ENCODE peak calls at places on chromosomes 16 and 17, in four cellular contexts. One of them, this sample, is unnamed. For H3K4me1 and H3K36me3, the result is how much of the 10 kb centered on the place peaks cover.

GRCh38 chr16:54370653-54371052 is 84.1 kb upstream of the IRX3 start:
- DNase-seq in body of pancreas: no peak
- DNase-seq in lung: no peak
- DNase-seq in neural progenitor cell: peak
- DNase-seq in this sample: peak

GRCh38 chr17:82302498-82302963 is 14.9 kb downstream of the CD7 start:
- DNase-seq in body of pancreas: no peak
- DNase-seq in lung: no peak
- DNase-seq in neural progenitor cell: no peak
- DNase-seq in this sample: no peak

GRCh38 chr17:28570716-28571254 is 539 bp downstream of the PIGS start:
- DNase-seq in body of pancreas: peak
- DNase-seq in lung: no peak
- DNase-seq in neural progenitor cell: peak
- DNase-seq in this sample: peak

GRCh38 chr17:6067060-6067459 is 3.1 kb upstream of the WSCD1 start:
- DNase-seq in body of pancreas: no peak
- DNase-seq in lung: no peak
- DNase-seq in neural progenitor cell: no peak
- DNase-seq in this sample: no peak

GRCh38 chr17:29103341-29103740 is 60.4 kb downstream of the PIPOX start:
- DNase-seq in body of pancreas: no peak
- DNase-seq in lung: no peak
- DNase-seq in neural progenitor cell: no peak
- DNase-seq in this sample: no peak

GRCh38 chr17:81249233-81250040 is 10.3 kb downstream of the NDUFAF8 start:
- DNase-seq in body of pancreas: no peak
- DNase-seq in lung: no peak
- DNase-seq in neural progenitor cell: no peak
- DNase-seq in this sample: peak

GRCh38 chr17:75352079-75352569 is 53.4 kb downstream of the GRB2 start:
- DNase-seq in body of pancreas: peak
- DNase-seq in lung: no peak
- DNase-seq in neural progenitor cell: peak
- DNase-seq in this sample: no peak

GRCh38 chr17:68379150-68379510 is 78.2 kb downstream of the WIPI1 start:
- DNase-seq in body of pancreas: no peak
- DNase-seq in lung: no peak
- DNase-seq in neural progenitor cell: no peak
- DNase-seq in this sample: no peak

DNA sequence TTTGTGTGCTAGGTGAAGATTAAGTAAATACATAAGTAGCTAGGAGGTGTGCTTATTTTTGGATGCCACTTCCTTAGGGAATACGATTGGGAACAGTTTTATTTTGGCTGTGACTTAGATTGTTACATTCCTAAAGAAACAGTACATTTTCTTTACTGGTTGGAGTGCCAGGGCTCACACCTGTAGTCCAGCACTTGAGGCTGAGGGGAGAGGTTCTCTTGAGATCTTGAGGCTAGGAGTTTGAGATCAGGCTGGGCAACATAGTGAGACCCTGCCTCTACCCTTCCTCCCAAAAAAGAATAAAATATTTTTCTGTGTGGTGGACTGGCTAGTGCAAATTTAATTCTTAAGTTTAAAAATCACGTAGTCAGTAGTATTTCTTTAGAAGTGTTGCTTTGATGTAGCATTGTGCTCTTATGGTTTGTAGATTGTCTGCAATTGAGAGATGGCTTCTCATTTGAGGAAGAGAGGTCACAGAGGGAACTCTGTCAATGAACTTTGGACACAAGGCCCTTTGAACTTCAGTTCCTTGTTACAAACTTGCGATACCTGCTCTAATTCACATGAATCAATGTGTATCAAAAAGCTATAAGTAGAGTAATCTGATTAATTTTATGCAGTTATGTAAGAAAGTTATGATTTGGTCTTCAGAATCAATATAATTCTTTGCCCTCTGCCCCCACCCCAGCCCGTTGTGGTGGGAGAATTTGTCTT is 7.1 kb downstream of the HAPSTR1 start:
- DNase-seq in body of pancreas: no peak
- DNase-seq in lung: peak
- DNase-seq in neural progenitor cell: no peak
- DNase-seq in this sample: no peak
- H3K4me1 ChIP-seq in body of pancreas: half or more
- H3K4me1 ChIP-seq in lung: under half
- H3K4me1 ChIP-seq in neural progenitor cell: under half
- H3K4me1 ChIP-seq in this sample: half or more

GRCh38 chr16:8199390-8199789 is 390.9 kb downstream of the TMEM114 start:
- DNase-seq in body of pancreas: no peak
- DNase-seq in lung: no peak
- DNase-seq in neural progenitor cell: no peak
- DNase-seq in this sample: no peak

GRCh38 chr16:8194795-8195194 is 395.5 kb downstream of the TMEM114 start:
- DNase-seq in body of pancreas: no peak
- DNase-seq in lung: no peak
- DNase-seq in neural progenitor cell: peak
- DNase-seq in this sample: no peak
- TF ChIP-seq CTCF in body of pancreas: no peak
- TF ChIP-seq CTCF in lung: no peak
- TF ChIP-seq CTCF in neural progenitor cell: peak
- TF ChIP-seq CTCF in this sample: peak

GRCh38 chr16:67543582-67543981 is 15.0 kb downstream of the RIPOR1 start:
- DNase-seq in body of pancreas: no peak
- DNase-seq in lung: no peak
- DNase-seq in neural progenitor cell: no peak
- DNase-seq in this sample: no peak

GRCh38 chr16:67544329-67544841 is 15.8 kb downstream of the RIPOR1 start:
- DNase-seq in body of pancreas: no peak
- DNase-seq in lung: no peak
- DNase-seq in neural progenitor cell: no peak
- DNase-seq in this sample: no peak

GRCh38 chr16:67546091-67546501 is 16.2 kb upstream of the CTCF start:
- DNase-seq in body of pancreas: no peak
- DNase-seq in lung: no peak
- DNase-seq in neural progenitor cell: no peak
- DNase-seq in this sample: no peak

GRCh38 chr16:67545665-67546024 is 16.7 kb upstream of the CTCF start:
- DNase-seq in body of pancreas: no peak
- DNase-seq in lung: no peak
- DNase-seq in neural progenitor cell: no peak
- DNase-seq in this sample: no peak

DNA sequence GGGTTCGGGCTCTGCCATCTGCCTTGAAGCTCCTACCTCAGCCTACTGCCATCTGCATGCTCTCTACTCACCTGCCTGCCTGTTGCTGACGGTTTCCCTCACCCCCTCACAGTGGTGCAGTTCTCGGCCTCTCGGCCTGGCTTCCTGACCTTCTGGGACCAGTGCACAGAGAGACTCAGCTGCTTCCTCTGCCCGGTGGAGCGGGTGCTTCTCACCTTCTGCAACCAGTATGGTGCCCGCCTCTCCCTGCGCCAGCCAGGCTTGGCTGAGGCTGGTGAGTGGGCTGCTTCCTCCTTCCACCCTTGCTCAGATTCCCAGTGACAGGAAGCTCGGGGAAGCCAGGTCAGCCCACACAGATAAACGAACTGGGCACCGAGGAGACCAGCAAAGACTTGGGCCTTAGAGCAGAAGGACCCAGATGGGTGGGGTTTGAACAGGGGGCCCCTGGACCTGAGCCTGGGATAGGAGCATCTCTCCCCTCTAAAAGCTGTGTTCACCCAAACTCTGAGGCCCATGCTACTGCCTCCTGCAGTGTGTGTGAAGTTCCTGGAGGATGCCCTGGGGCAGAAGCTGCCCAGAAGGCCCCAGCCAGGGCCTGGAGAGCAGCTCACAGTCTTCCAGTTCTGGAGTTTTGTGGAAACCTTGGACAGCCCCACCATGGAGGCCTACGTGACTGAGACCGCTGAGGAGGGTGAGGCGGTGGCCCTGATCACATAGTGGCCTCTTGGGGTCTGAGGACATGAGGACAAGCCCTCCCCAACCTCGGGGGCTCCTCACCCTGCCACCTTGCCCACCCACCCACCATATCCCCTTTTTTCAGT is 16.4 kb downstream of the RIPOR1 start:
- DNase-seq in body of pancreas: no peak
- DNase-seq in lung: no peak
- DNase-seq in neural progenitor cell: no peak
- DNase-seq in this sample: no peak
- H3K36me3 ChIP-seq in body of pancreas: under half
- H3K36me3 ChIP-seq in lung: under half
- H3K36me3 ChIP-seq in neural progenitor cell: under half
- H3K36me3 ChIP-seq in this sample: half or more

GRCh38 chr17:58995247-58995940 is 111.3 kb downstream of the TRIM37 start:
- DNase-seq in body of pancreas: no peak
- DNase-seq in lung: no peak
- DNase-seq in neural progenitor cell: no peak
- DNase-seq in this sample: no peak

GRCh38 chr17:58997756-58998553 is 108.7 kb downstream of the TRIM37 start:
- DNase-seq in body of pancreas: no peak
- DNase-seq in lung: no peak
- DNase-seq in neural progenitor cell: no peak
- DNase-seq in this sample: no peak

GRCh38 chr17:59000022-59000421 is 106.7 kb downstream of the TRIM37 start:
- DNase-seq in body of pancreas: no peak
- DNase-seq in lung: no peak
- DNase-seq in neural progenitor cell: no peak
- DNase-seq in this sample: no peak

GRCh38 chr17:58998871-58999270 is 107.8 kb downstream of the TRIM37 start:
- DNase-seq in body of pancreas: no peak
- DNase-seq in lung: no peak
- DNase-seq in neural progenitor cell: no peak
- DNase-seq in this sample: no peak

DNA sequence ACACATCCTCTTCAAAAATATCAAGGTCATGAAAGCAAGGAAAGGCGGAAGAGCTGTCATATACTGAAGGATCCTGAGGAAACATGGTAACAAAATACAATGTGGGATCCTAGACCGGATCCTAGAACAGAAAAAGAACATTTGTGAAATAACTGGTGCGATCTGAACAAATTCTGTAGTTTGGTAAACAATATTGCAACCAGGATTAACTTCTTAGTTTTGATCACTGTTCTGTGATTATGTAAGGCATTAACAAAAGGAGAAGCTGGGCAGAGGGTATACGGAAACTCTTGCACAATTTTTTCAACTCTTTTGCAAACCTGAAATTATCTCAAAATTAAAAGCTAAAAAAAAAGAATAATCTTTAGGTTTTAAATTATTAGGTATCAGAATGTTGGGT is 109.7 kb downstream of the TRIM37 start:
- DNase-seq in body of pancreas: no peak
- DNase-seq in lung: no peak
- DNase-seq in neural progenitor cell: no peak
- DNase-seq in this sample: no peak
- H3K4me1 ChIP-seq in body of pancreas: under half
- H3K4me1 ChIP-seq in lung: under half
- H3K4me1 ChIP-seq in neural progenitor cell: under half
- H3K4me1 ChIP-seq in this sample: under half

DNA sequence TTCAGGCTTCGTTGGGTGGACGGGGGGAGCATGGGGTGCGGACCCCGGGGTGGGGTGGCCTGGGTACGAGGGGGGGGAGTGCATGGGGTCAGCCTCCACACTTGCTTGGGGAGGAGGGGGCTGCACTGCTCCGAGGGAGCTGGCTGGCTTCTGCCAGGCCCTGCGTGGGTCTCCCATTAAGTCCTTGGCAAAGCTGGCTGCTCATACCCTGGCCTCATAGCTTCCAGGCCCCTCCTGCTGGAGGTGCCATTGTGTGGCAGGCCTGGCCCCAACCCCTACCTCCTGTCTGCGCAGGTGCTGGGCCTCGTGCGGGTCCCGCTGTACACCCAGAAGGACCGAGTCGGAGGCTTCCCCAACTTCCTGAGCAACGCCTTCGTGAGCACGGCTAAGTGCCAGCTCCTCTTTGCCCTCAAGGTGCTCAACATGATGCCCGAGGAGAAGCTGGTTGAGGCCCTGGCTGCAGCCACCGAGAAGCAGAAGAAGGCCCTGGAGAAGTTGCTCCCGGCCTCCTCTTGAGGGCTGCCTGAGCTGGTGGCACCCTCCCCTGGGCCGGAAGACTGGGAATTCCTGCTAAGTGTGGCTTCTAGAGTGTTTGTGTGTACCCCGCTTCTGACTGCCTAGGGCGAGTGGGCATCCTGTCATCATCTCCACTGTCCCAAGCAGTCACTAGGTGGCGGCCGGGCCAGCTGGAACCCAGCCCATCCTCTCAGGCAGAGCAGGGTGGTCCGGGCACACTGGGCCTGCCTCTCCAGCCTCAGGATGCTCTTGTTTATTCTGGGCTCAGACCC is 1.5 kb downstream of the NUDT16L1 start:
- DNase-seq in body of pancreas: no peak
- DNase-seq in lung: no peak
- DNase-seq in neural progenitor cell: no peak
- DNase-seq in this sample: no peak
- TF ChIP-seq CTCF in body of pancreas: no peak
- TF ChIP-seq CTCF in lung: no peak
- TF ChIP-seq CTCF in neural progenitor cell: no peak
- TF ChIP-seq CTCF in this sample: peak

DNA sequence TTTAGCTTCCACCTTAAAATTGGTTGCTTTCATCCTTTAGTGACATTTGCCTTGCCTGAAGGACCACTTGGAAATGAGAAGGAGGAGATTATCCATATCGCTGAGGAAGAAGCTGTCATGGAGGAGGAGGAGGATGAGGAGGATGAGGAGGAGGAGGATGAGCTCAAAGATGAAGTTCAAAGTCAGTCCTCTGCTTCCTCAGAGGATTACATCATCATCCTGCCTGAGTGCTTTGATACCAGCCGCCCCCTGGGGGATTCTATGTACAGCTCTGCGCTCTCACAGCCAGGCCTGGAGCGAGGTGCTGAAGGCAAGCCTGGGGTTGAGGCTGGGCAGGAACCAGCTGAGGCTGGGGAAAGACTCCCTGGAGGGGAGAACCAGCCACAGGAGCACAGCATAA is 11.5 kb upstream of the TMEM106A start:
- DNase-seq in body of pancreas: no peak
- DNase-seq in lung: no peak
- DNase-seq in neural progenitor cell: no peak
- DNase-seq in this sample: no peak
- H3K36me3 ChIP-seq in body of pancreas: under half
- H3K36me3 ChIP-seq in lung: under half
- H3K36me3 ChIP-seq in neural progenitor cell: under half
- H3K36me3 ChIP-seq in this sample: under half

DNA sequence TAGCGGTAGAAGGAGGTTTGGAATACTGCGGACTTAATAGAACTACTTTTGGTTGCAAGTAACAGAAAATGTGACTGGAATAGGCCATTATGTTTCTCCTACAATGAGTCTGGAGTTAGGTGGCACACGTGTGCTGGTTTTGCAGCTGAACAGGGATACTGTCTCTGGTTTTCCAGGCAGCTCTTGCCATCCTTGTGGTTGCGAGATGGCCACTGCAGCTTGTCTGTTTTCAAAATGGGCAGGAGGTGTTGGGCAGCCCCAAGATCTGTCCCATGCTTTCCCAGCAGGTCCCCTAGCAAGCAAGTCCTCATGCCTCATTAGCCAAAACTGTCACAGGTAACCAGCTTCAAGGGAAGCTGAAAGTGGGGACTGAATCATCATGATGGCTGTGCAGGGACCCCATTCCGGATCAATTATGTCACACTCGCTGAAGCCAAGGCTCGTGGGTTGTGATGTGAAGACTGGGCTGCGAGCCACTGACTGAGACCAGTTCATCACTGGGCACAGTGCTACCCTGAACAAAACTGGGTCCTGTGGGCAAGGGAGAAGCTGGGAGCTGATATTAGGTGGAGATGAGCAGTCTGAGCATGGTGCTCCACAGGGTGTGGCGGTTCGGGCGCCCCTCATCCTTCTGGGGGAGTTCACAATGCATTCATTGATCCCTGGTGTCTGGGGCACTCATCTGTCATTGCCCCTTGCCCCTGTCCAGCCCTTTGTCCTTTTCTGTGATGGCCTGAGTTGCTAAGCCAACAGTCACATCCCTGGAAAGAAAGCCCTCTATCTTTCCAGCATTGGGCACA is 82.1 kb downstream of the KSR1 start:
- DNase-seq in body of pancreas: no peak
- DNase-seq in lung: no peak
- DNase-seq in neural progenitor cell: no peak
- DNase-seq in this sample: no peak
- H3K4me1 ChIP-seq in body of pancreas: half or more
- H3K4me1 ChIP-seq in lung: under half
- H3K4me1 ChIP-seq in neural progenitor cell: under half
- H3K4me1 ChIP-seq in this sample: under half